ENCODE peak calls at places on chromosomes 3 and 15, in ten cellular contexts. Y, J, D, W, E, X, V, H, M and N are unnamed samples.

GRCh38 chr15:79340315-79340602 is 29.3 kb downstream of the TMED3 start:
- DNase-seq in Y (no peak), J (no peak), D (no peak), W (no peak), E (no peak), X (no peak), V (no peak), H (no peak), M (no peak), N (no peak)

GRCh38 chr15:40807028-40807887 is at the start of the genes DNAJC17 and ZFYVE19:
- DNase-seq in Y (peak), J (peak), D (peak), W (peak), E (peak), X (peak), V (peak), H (peak), M (peak), N (peak)

GRCh38 chr3:157542711-157543485 is 39.7 kb upstream of the VEPH1 start:
- DNase-seq in Y (peak), J (peak), D (peak), W (peak), E (peak), X (peak), V (peak), H (peak), M (peak), N (peak)

GRCh38 chr3:183396662-183397391 is 31.6 kb downstream of the MCF2L2 start:
- DNase-seq in Y (no peak), J (no peak), D (no peak), W (no peak), E (no peak), X (no peak), V (no peak), H (no peak), M (no peak), N (no peak)

GRCh38 chr3:52004158-52004787 is 8.6 kb upstream of the RPL29 start:
- DNase-seq in Y (peak), J (peak), D (no peak), W (peak), E (peak), X (no peak), V (peak), H (no peak), M (peak), N (peak)

GRCh38 chr3:54185740-54186139 is 63.4 kb downstream of the CACNA2D3 start:
- DNase-seq in Y (no peak), J (no peak), D (no peak), W (peak), E (no peak), X (no peak), V (no peak), H (no peak), M (no peak), N (no peak)

GRCh38 chr3:17360991-17361390 is 381.4 kb downstream of the TBC1D5 start:
- DNase-seq in Y (no peak), J (peak), D (no peak), W (no peak), E (no peak), X (no peak), V (no peak), H (no peak), M (no peak), N (no peak)

GRCh38 chr15:83320404-83320803 is 35.9 kb upstream of the BNC1 start:
- DNase-seq in Y (no peak), J (peak), D (no peak), W (no peak), E (peak), X (no peak), V (peak), H (no peak), M (no peak), N (no peak)

GRCh38 chr15:49979705-49980382 is 139.2 kb downstream of the ATP8B4 start:
- DNase-seq in Y (no peak), J (no peak), D (no peak), W (no peak), E (peak), X (no peak), V (no peak), H (no peak), M (no peak), N (no peak)

GRCh38 chr3:5811051-5811450 is 623.5 kb downstream of the EDEM1 start:
- DNase-seq in Y (no peak), J (no peak), D (no peak), W (no peak), E (no peak), X (no peak), V (no peak), H (no peak), M (no peak), N (no peak)

GRCh38 chr3:195209836-195210551 is 61.0 kb downstream of the XXYLT1 start:
- DNase-seq in Y (peak), J (peak), D (peak), W (no peak), E (peak), X (no peak), V (peak), H (peak), M (no peak), N (peak)

GRCh38 chr3:39540162-39540921 is 72.9 kb downstream of the MOBP start:
- DNase-seq in Y (no peak), J (no peak), D (no peak), W (no peak), E (no peak), X (no peak), V (no peak), H (no peak), M (no peak), N (no peak)

GRCh38 chr3:182980204-182981037 is at the start of gene DCUN1D1:
- DNase-seq in Y (peak), J (peak), D (peak), W (peak), E (peak), X (peak), V (peak), H (peak), M (peak), N (peak)

GRCh38 chr3:17231537-17232261 is 346.9 kb downstream of the PLCL2 start:
- DNase-seq in Y (no peak), J (no peak), D (no peak), W (no peak), E (no peak), X (no peak), V (no peak), H (no peak), M (no peak), N (no peak)

GRCh38 chr3:42708611-42709151 is 6.1 kb upstream of the HHATL start:
- DNase-seq in Y (no peak), J (no peak), D (no peak), W (no peak), E (no peak), X (no peak), V (no peak), H (peak), M (no peak), N (no peak)

GRCh38 chr3:9862391-9863235 is 17.4 kb downstream of the CIDEC start:
- DNase-seq in Y (peak), J (peak), D (peak), W (peak), E (no peak), X (peak), V (peak), H (peak), M (peak), N (peak)

GRCh38 chr3:111069974-111070751 is 1.5 kb upstream of the NECTIN3 start:
- DNase-seq in Y (no peak), J (peak), D (peak), W (peak), E (peak), X (no peak), V (peak), H (no peak), M (peak), N (peak)

GRCh38 chr15:98937413-98938104 is 70.0 kb downstream of the PGPEP1L start:
- DNase-seq in Y (no peak), J (no peak), D (no peak), W (no peak), E (no peak), X (no peak), V (no peak), H (no peak), M (no peak), N (no peak)

GRCh38 chr15:75307778-75308390 is 25.2 kb downstream of the GOLGA6D start:
- DNase-seq in Y (no peak), J (no peak), D (peak), W (peak), E (no peak), X (peak), V (peak), H (peak), M (peak), N (peak)

GRCh38 chr3:139309880-139310279 is 33.9 kb upstream of the MRPS22 start:
- DNase-seq in Y (no peak), J (peak), D (no peak), W (no peak), E (no peak), X (peak), V (peak), H (no peak), M (no peak), N (no peak)

GRCh38 chr15:92623435-92623834 is 32.1 kb downstream of the FAM174B start:
- DNase-seq in Y (no peak), J (no peak), D (no peak), W (no peak), E (no peak), X (no peak), V (no peak), H (no peak), M (no peak), N (no peak)

GRCh38 chr15:52103217-52104207 is 9.1 kb downstream of the BCL2L10 start:
- DNase-seq in Y (no peak), J (peak), D (no peak), W (no peak), E (peak), X (peak), V (peak), H (no peak), M (peak), N (peak)

DNA sequence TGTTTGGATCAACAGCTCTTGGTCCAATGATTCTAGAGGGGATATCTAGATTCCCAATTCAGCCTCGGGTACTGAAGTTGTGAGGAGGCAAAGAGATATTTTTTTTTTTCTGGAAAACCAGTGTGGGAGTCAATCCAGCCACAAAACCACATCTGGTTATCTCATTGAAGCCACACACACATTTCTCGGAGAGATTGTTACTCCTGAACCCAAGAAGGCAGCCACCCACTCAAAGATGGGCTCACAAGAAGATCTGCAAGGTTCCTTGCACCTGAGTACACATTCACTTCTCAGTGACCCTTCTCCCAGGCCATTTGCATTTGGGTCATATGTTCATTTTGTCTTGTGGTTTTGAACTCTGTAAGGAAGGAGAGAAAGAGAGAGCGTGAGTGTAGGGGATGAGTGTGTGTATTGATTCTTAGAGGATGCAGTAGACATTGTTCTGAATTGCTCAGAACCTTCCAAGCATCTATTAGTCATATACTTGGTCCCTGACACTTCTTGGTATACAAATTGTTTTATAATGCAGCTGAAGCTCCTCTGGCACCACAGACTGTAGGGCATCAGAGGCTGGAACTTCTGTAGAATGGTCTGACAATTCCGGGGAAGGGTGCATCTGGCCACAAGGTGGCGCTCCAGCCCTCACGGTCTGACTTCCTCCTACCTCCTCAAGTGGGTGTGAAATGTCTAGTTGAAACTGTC is 39.3 kb upstream of the TRA2B start:
- DNase-seq in Y (peak), J (peak), D (peak), W (peak), E (peak), X (peak), V (peak), H (peak), M (peak), N (peak)
- TF ChIP-seq CTCF in Y (peak), J (peak), D (peak), W (peak), E (peak), X (peak), V (peak), H (peak), M (peak), N (peak)

GRCh38 chr15:90400005-90400758 is 12.1 kb downstream of the IQGAP1 start:
- DNase-seq in Y (no peak), J (no peak), D (no peak), W (no peak), E (no peak), X (no peak), V (no peak), H (no peak), M (no peak), N (no peak)
- H3K4me3 ChIP-seq in Y (peak), J (peak), D (no peak), W (peak), E (no peak), X (peak), V (no peak), H (no peak), M (peak), N (no peak)

GRCh38 chr15:71338251-71338650 is 223.0 kb downstream of the THSD4 start:
- DNase-seq in Y (no peak), J (no peak), D (no peak), W (no peak), E (no peak), X (no peak), V (no peak), H (no peak), M (no peak), N (no peak)

GRCh38 chr15:71336671-71337070 is 221.4 kb downstream of the THSD4 start:
- DNase-seq in Y (no peak), J (no peak), D (no peak), W (no peak), E (no peak), X (no peak), V (no peak), H (no peak), M (no peak), N (no peak)

GRCh38 chr15:71335591-71335990 is 220.3 kb downstream of the THSD4 start:
- DNase-seq in Y (no peak), J (peak), D (no peak), W (no peak), E (peak), X (no peak), V (no peak), H (no peak), M (no peak), N (no peak)

GRCh38 chr15:71338827-71339542 is 223.7 kb downstream of the THSD4 start:
- DNase-seq in Y (no peak), J (no peak), D (no peak), W (no peak), E (no peak), X (no peak), V (no peak), H (no peak), M (no peak), N (peak)

GRCh38 chr15:71337197-71337845 is 222.1 kb downstream of the THSD4 start:
- DNase-seq in Y (no peak), J (no peak), D (no peak), W (peak), E (no peak), X (peak), V (peak), H (no peak), M (peak), N (no peak)
- H3K27ac ChIP-seq in Y (peak), J (no peak), D (no peak), W (peak), E (peak), X (peak), V (no peak), H (no peak), M (no peak), N (peak)

GRCh38 chr15:48336940-48337339 is 5.7 kb downstream of the DUT start:
- DNase-seq in Y (no peak), J (peak), D (no peak), W (peak), E (peak), X (no peak), V (peak), H (no peak), M (peak), N (no peak)
- TF ChIP-seq CTCF in Y (peak), J (peak), D (no peak), W (peak), E (peak), X (peak), V (peak), H (peak), M (peak), N (no peak)

GRCh38 chr3:50676031-50676705 is 1.4 kb downstream of the DOCK3 start:
- DNase-seq in Y (no peak), J (no peak), D (no peak), W (peak), E (no peak), X (no peak), V (no peak), H (no peak), M (no peak), N (no peak)
- H3K4me3 ChIP-seq in Y (no peak), J (no peak), D (no peak), W (peak), E (no peak), X (peak), V (no peak), H (no peak), M (peak), N (no peak)

GRCh38 chr3:113148814-113149213 is 62.5 kb upstream of the BOC start:
- DNase-seq in Y (no peak), J (no peak), D (no peak), W (no peak), E (no peak), X (no peak), V (no peak), H (no peak), M (no peak), N (no peak)
- H3K27ac ChIP-seq in Y (peak), J (no peak), D (no peak), W (no peak), E (no peak), X (no peak), V (no peak), H (no peak), M (no peak), N (peak)

GRCh38 chr3:58991623-58992022 is 58.2 kb downstream of the CFAP20DC start:
- DNase-seq in Y (no peak), J (no peak), D (no peak), W (peak), E (no peak), X (no peak), V (no peak), H (no peak), M (peak), N (no peak)

GRCh38 chr3:58998476-58999117 is 51.2 kb downstream of the CFAP20DC start:
- DNase-seq in Y (no peak), J (peak), D (no peak), W (no peak), E (peak), X (peak), V (peak), H (no peak), M (no peak), N (no peak)

GRCh38 chr3:58996730-58997129 is 53.1 kb downstream of the CFAP20DC start:
- DNase-seq in Y (no peak), J (no peak), D (no peak), W (peak), E (no peak), X (no peak), V (no peak), H (no peak), M (peak), N (no peak)

GRCh38 chr3:58993547-58993946 is 56.3 kb downstream of the CFAP20DC start:
- DNase-seq in Y (no peak), J (no peak), D (no peak), W (no peak), E (no peak), X (no peak), V (no peak), H (no peak), M (no peak), N (no peak)

DNA sequence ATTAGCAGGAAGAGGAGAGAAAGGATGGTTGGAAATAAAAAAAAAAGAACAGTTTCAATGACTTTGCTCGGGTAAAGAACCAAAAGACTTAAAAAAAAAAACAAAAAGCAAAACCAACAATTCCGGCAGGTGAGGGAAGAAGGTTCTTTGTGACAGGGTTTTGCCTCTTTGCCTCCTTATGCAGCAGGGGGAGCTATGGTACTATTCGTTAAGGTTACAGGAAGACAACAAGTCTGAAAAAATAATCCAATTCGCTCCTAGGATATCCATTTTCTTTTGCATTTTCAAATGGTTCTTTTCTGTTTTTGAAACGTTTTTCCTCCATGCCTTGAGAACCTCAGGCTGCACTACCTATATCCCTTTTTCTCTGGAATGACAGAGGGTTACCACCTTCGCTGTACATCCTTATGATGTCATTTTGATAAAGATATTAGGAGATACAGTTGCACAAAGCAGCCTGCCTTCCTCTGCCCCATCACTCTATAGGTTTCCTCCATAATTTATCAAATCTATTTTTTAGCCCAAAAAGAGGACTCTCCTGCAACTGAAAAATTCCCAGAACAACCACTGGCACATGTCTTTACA is 55.0 kb downstream of the CFAP20DC start:
- DNase-seq in Y (no peak), J (peak), D (peak), W (peak), E (peak), X (peak), V (peak), H (no peak), M (peak), N (peak)
- TF ChIP-seq CTCF in Y (peak), J (peak), D (peak), W (peak), E (peak), X (peak), V (peak), H (peak), M (peak), N (peak)

GRCh38 chr3:159766563-159767185 is 222.0 kb upstream of the IL12A start:
- DNase-seq in Y (no peak), J (peak), D (no peak), W (peak), E (peak), X (no peak), V (peak), H (no peak), M (peak), N (no peak)
- H3K4me3 ChIP-seq in Y (peak), J (peak), D (no peak), W (peak), E (peak), X (peak), V (peak), H (no peak), M (no peak), N (no peak)

GRCh38 chr3:121956363-121956762 is 62.2 kb downstream of the SLC15A2 start:
- DNase-seq in Y (no peak), J (no peak), D (no peak), W (peak), E (no peak), X (no peak), V (no peak), H (no peak), M (no peak), N (no peak)
- H3K27ac ChIP-seq in Y (no peak), J (no peak), D (no peak), W (no peak), E (no peak), X (no peak), V (no peak), H (no peak), M (no peak), N (no peak)